ENCODE peak calls at places on chromosomes 5 and 9, in eight cellular contexts. W, R, B, L, P, Z, F and N are unnamed samples.

GRCh38 chr5:103262422-103262871 is 3.9 kb downstream of the MACIR start:
- DNase-seq in W (no peak), R (no peak), B (no peak), L (no peak), P (peak; percentile 32), Z (no peak), F (no peak), N (no peak)

GRCh38 chr5:40046792-40047191 is 622.0 kb upstream of the DAB2 start:
- DNase-seq in W (no peak), R (no peak), B (no peak), L (no peak), P (peak; percentile 12), Z (no peak), F (no peak), N (no peak)

GRCh38 chr5:19874811-19875210 is 113.2 kb downstream of the CDH18 start:
- DNase-seq in W (no peak), R (no peak), B (no peak), L (no peak), P (no peak), Z (no peak), F (no peak), N (no peak)

GRCh38 chr5:15604986-15605385 is 105.0 kb downstream of the FBXL7 start:
- DNase-seq in W (no peak), R (no peak), B (no peak), L (no peak), P (peak; percentile 12), Z (no peak), F (no peak), N (no peak)

GRCh38 chr9:5628183-5628529 is 751 bp upstream of the RIC1 start:
- DNase-seq in W (no peak), R (no peak), B (no peak), L (no peak), P (no peak), Z (no peak), F (no peak), N (peak; percentile 39)

GRCh38 chr5:116035123-116035522 is 2.9 kb downstream of the ARL14EPL start:
- DNase-seq in W (no peak), R (no peak), B (no peak), L (no peak), P (no peak), Z (no peak), F (no peak), N (no peak)

GRCh38 chr5:72248352-72249032 is 71.5 kb downstream of the MRPS27 start:
- DNase-seq in W (no peak), R (peak; percentile 31), B (peak; percentile 60), L (peak; percentile 66), P (peak; percentile 88), Z (no peak), F (no peak), N (no peak)

GRCh38 chr5:39197556-39197955 is 21.8 kb downstream of the FYB1 start:
- DNase-seq in W (no peak), R (no peak), B (no peak), L (no peak), P (no peak), Z (no peak), F (no peak), N (no peak)

GRCh38 chr5:16570121-16570815 is 46.5 kb downstream of the RETREG1 start:
- DNase-seq in W (no peak), R (no peak), B (no peak), L (no peak), P (peak; percentile 31), Z (no peak), F (no peak), N (no peak)

GRCh38 chr9:100208673-100209072 is 109.6 kb downstream of the INVS start:
- DNase-seq in W (no peak), R (no peak), B (no peak), L (no peak), P (no peak), Z (no peak), F (no peak), N (no peak)

GRCh38 chr5:1929108-1929991 is 46.6 kb upstream of the IRX4 start:
- DNase-seq in W (no peak), R (no peak), B (no peak), L (no peak), P (no peak), Z (no peak), F (no peak), N (no peak)

GRCh38 chr5:78587081-78587774 is 61.3 kb downstream of the LHFPL2 start:
- DNase-seq in W (no peak), R (no peak), B (no peak), L (no peak), P (no peak), Z (no peak), F (no peak), N (no peak)

GRCh38 chr9:121609845-121610637 is 41.4 kb upstream of the DAB2IP start:
- DNase-seq in W (no peak), R (peak; percentile 44), B (peak; percentile 48), L (peak; percentile 53), P (peak; percentile 92), Z (no peak), F (no peak), N (no peak)

GRCh38 chr5:160420331-160420610 is 1.4 kb upstream of the PTTG1 start:
- DNase-seq in W (no peak), R (no peak), B (no peak), L (no peak), P (no peak), Z (no peak), F (no peak), N (peak; percentile 38)

GRCh38 chr5:88190106-88190834 is 78.4 kb downstream of the TMEM161B start:
- DNase-seq in W (no peak), R (no peak), B (no peak), L (no peak), P (no peak), Z (no peak), F (no peak), N (no peak)

GRCh38 chr9:125529589-125530515 is 177.2 kb downstream of the MAPKAP1 start:
- DNase-seq in W (peak; percentile 41), R (no peak), B (no peak), L (no peak), P (no peak), Z (peak; percentile 61), F (no peak), N (no peak)

GRCh38 chr5:120241400-120241799 is 222.7 kb upstream of the PRR16 start:
- DNase-seq in W (no peak), R (no peak), B (no peak), L (no peak), P (no peak), Z (no peak), F (no peak), N (no peak)

GRCh38 chr5:115417076-115417475 is 120.6 kb upstream of the CCDC112 start:
- DNase-seq in W (no peak), R (no peak), B (no peak), L (no peak), P (no peak), Z (no peak), F (no peak), N (no peak)

GRCh38 chr9:127438394-127438793 is 12.8 kb downstream of the RPL12 start:
- DNase-seq in W (no peak), R (no peak), B (no peak), L (no peak), P (no peak), Z (no peak), F (no peak), N (no peak)

GRCh38 chr9:127437497-127438264 is 13.5 kb downstream of the ZNF79 start:
- DNase-seq in W (no peak), R (no peak), B (no peak), L (no peak), P (no peak), Z (no peak), F (no peak), N (no peak)
- TF ChIP-seq CTCF in W (no peak), R (no peak), B (no peak), L (no peak), P (no peak), Z (no peak), F (no peak), N (no peak)

DNA sequence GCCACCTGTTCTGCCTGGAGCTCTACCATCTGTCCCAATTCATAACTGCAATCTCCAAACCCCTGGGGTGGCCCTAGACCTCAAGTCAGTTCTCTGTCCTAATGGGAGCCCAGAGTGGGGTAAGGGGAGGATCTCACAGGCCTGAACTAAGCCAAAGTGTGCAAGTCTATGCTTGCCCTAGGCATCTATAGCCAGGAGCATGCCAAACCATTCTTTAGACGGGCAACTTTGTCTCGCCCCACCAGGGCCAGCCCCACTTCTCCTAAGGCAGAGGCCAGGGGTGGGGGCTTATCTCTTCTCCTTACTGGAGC is 3.3 kb downstream of the ACSL6 start:
- DNase-seq in W (no peak), R (no peak), B (no peak), L (no peak), P (no peak), Z (no peak), F (no peak), N (no peak)
- TF ChIP-seq CTCF in W (no peak), R (no peak), B (peak; percentile 4), L (no peak), P (no peak), Z (no peak), F (no peak), N (no peak)

GRCh38 chr5:82812575-82812974 is 264.6 kb downstream of the TMEM167A start:
- DNase-seq in W (no peak), R (no peak), B (no peak), L (no peak), P (peak; percentile 7), Z (no peak), F (no peak), N (no peak)
- TF ChIP-seq CTCF in W (no peak), R (no peak), B (no peak), L (no peak), P (no peak), Z (no peak), F (no peak), N (no peak)

GRCh38 chr5:168048486-168048885 is 243.0 kb upstream of the WWC1 start:
- DNase-seq in W (no peak), R (no peak), B (no peak), L (no peak), P (no peak), Z (no peak), F (no peak), N (no peak)

GRCh38 chr5:168047043-168047668 is 244.3 kb upstream of the WWC1 start:
- DNase-seq in W (no peak), R (no peak), B (no peak), L (peak; percentile 20), P (peak; percentile 22), Z (no peak), F (peak; percentile 11), N (peak; percentile 56)

GRCh38 chr5:168046163-168046562 is 245.3 kb upstream of the WWC1 start:
- DNase-seq in W (no peak), R (no peak), B (no peak), L (no peak), P (no peak), Z (no peak), F (no peak), N (no peak)

GRCh38 chr5:168042284-168043080 is 249.0 kb upstream of the WWC1 start:
- DNase-seq in W (no peak), R (no peak), B (no peak), L (no peak), P (no peak), Z (no peak), F (no peak), N (no peak)

DNA sequence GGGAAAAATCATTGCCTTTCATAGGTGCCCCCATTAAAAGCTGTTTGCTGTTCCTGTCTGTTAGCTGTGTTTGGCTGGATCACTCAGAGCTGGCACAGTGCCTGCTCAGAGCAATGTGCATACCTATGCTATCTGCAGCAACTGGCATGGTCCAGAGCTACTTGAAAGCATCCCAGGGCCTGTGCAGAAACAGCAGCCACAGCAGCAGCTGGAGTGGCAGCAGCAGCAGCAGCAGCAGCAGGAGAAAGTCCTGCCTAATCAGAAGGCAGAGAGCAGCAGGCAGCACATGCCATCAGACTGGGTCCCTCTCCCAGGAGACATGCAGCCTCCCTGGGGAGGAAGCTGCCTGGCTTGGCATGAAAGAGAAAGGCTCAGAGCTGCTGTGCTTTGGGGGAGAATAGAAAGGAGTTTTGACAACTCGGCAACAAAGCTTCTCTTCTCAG is 243.8 kb upstream of the WWC1 start:
- DNase-seq in W (no peak), R (no peak), B (peak; percentile 70), L (no peak), P (no peak), Z (no peak), F (no peak), N (no peak)
- TF ChIP-seq CTCF in W (no peak), R (no peak), B (no peak), L (no peak), P (no peak), Z (no peak), F (no peak), N (no peak)